ENCODE peak calls at places on chromosomes 12 and 14, in nine cellular contexts. I is gastrocnemius medialis; C is stimulated activated naive CD8-positive, alpha-beta T cell treated with anti-CD3 and anti-CD28 coated beads, Interleukin-15, Interleukin-2, amounts not matched to agents 100 U/mL and 50 U/mL, for 24 hours; M is IMR-90; L is NCI-H524; K is foreskin fibroblast; E is GM18507; D is Right ventricle myocardium superior; A is caudate nucleus. N is an unnamed sample.

GRCh38 chr12:93886533-93887511 is 209.6 kb downstream of the CRADD start:
- DNase-seq in E (no peak), A (no peak), M (peak), C (no peak), L (no peak), I (no peak), D (no peak), K (peak), N (no peak)

GRCh38 chr12:107288414-107289125 is 195.2 kb upstream of the CRY1 start:
- DNase-seq in A (no peak), M (no peak), D (no peak), E (no peak), I (no peak), L (no peak), K (no peak), C (no peak), N (no peak)

GRCh38 chr12:100391856-100392255 is 35.0 kb downstream of the SLC17A8 start:
- DNase-seq in K (no peak), M (no peak), I (no peak), A (no peak), E (no peak), C (no peak), L (no peak), D (no peak), N (no peak)

GRCh38 chr14:76550534-76550933 is 174.6 kb downstream of the ESRRB start:
- DNase-seq in M (no peak), E (no peak), D (no peak), I (no peak), A (no peak), K (no peak), L (no peak), C (no peak), N (no peak)

GRCh38 chr14:63470877-63471565 is 72.2 kb downstream of the PPP2R5E start:
- DNase-seq in L (no peak), K (peak), D (no peak), M (peak), A (no peak), E (peak), I (no peak), C (no peak), N (no peak)

GRCh38 chr12:105436636-105437035 is 106.1 kb downstream of the C12orf75 start:
- DNase-seq in I (no peak), L (no peak), M (no peak), K (no peak), A (no peak), C (no peak), E (no peak), D (no peak), N (no peak)

GRCh38 chr14:71647086-71647784 is 285.0 kb upstream of the RGS6 start:
- DNase-seq in M (no peak), D (no peak), E (no peak), C (no peak), L (peak), I (no peak), K (no peak), A (no peak), N (no peak)

GRCh38 chr12:69000069-69000468 is 67.1 kb upstream of the CPM start:
- DNase-seq in M (no peak), K (peak), D (no peak), L (no peak), A (no peak), C (no peak), I (no peak), E (no peak), N (no peak)

GRCh38 chr14:30225171-30225570 is 297.5 kb upstream of the PRKD1 start:
- DNase-seq in A (no peak), K (no peak), E (no peak), C (no peak), L (no peak), D (no peak), I (peak), M (no peak), N (no peak)

N was measured in occipital lobe.